ENCODE peak calls at places on chromosomes 16 and 17, in four cellular contexts. E is coronary artery, H is left ventricle myocardium inferior, L is AG09309. Q is an unnamed sample.

GRCh38 chr16:67104061-67104460 is 5.7 kb upstream of the PHAF1 start:
- DNase-seq in E (no peak), H (no peak), L (no peak), Q (no peak)

GRCh38 chr16:57538235-57538711 is 1.9 kb upstream of the CCDC102A start:
- DNase-seq in E (peak; percentile 64), H (no peak), L (no peak), Q (peak; percentile 16)

GRCh38 chr17:77090476-77090875 is 50.3 kb upstream of the SEC14L1 start:
- DNase-seq in E (no peak), H (no peak), L (no peak), Q (no peak)

GRCh38 chr16:86740817-86741799 is 162.8 kb downstream of the FOXL1 start:
- DNase-seq in E (peak; percentile 91), H (peak; percentile 72), L (no peak), Q (no peak)

GRCh38 chr17:79795795-79796569 is 895 bp downstream of the CBX8 start:
- DNase-seq in E (no peak), H (no peak), L (no peak), Q (peak; percentile 68)

GRCh38 chr16:48365601-48366164 is 19.5 kb downstream of the SIAH1 start:
- DNase-seq in E (peak; percentile 94), H (peak; percentile 92), L (peak; percentile 46), Q (peak; percentile 83)

GRCh38 chr17:66283971-66284370 is 18.4 kb upstream of the PRKCA start:
- DNase-seq in E (no peak), H (no peak), L (no peak), Q (no peak)

GRCh38 chr16:63372283-63372682 is 1336.0 kb upstream of the CDH8 start:
- DNase-seq in E (no peak), H (no peak), L (no peak), Q (no peak)

GRCh38 chr16:252366-253337 is 18.0 kb downstream of the FAM234A start:
- DNase-seq in E (no peak), H (no peak), L (no peak), Q (peak; percentile 78)

GRCh38 chr17:34566201-34566600 is 13.2 kb upstream of the TMEM132E start:
- DNase-seq in E (no peak), H (no peak), L (no peak), Q (no peak)

GRCh38 chr17:30372755-30373154 is 6.0 kb upstream of the CPD start:
- DNase-seq in E (no peak), H (no peak), L (no peak), Q (no peak)

GRCh38 chr17:45234641-45235040 is 13.0 kb downstream of the FMNL1 start:
- DNase-seq in E (no peak), H (no peak), L (no peak), Q (no peak)

GRCh38 chr16:86375370-86375769 is 135.0 kb upstream of the FOXF1 start:
- DNase-seq in E (no peak), H (no peak), L (no peak), Q (no peak)

GRCh38 chr17:64245218-64246145 is 17.6 kb downstream of the TEX2 start:
- DNase-seq in E (no peak), H (no peak), L (no peak), Q (no peak)

GRCh38 chr17:20063665-20064648 is 54.8 kb downstream of the SPECC1 start:
- DNase-seq in E (peak; percentile 92), H (peak; percentile 81), L (peak; percentile 83), Q (peak; percentile 20)

GRCh38 chr17:77345260-77345910 is 204.6 kb downstream of the SEC14L1 start:
- DNase-seq in E (peak; percentile 67), H (no peak), L (no peak), Q (no peak)

GRCh38 chr17:33112763-33113162 is 121.1 kb downstream of the SPACA3 start:
- DNase-seq in E (no peak), H (no peak), L (no peak), Q (no peak)

GRCh38 chr17:61533797-61534196 is 57.2 kb downstream of the NACA2 start:
- DNase-seq in E (no peak), H (no peak), L (no peak), Q (no peak)

GRCh38 chr16:67855789-67856188 is 8.3 kb upstream of the CENPT start:
- DNase-seq in E (no peak), H (no peak), L (no peak), Q (no peak)

DNA sequence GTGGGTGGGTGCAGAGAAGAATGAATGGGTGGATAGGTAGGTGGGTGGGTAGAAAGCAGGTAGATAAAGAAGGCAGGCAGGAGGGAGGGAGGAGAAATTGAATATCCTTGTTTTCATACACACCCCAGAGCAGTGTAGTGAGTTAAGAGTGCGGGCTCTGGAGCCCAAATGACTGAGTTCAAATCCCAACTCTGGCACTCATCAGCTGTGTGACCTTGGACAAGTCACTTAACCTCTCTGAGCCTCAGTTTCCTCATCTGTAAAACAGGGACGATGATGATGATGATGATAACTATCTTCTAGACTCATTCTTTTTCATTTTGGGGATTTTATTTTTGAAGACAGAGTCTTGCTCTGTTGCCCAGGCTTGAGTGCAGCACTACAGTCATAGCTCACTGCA is 2.0 kb upstream of the IL21R start:
- DNase-seq in E (no peak), H (no peak), L (no peak), Q (no peak)
- TF ChIP-seq CTCF in E (no peak), H (no peak), L (no peak), Q (no peak)

DNA sequence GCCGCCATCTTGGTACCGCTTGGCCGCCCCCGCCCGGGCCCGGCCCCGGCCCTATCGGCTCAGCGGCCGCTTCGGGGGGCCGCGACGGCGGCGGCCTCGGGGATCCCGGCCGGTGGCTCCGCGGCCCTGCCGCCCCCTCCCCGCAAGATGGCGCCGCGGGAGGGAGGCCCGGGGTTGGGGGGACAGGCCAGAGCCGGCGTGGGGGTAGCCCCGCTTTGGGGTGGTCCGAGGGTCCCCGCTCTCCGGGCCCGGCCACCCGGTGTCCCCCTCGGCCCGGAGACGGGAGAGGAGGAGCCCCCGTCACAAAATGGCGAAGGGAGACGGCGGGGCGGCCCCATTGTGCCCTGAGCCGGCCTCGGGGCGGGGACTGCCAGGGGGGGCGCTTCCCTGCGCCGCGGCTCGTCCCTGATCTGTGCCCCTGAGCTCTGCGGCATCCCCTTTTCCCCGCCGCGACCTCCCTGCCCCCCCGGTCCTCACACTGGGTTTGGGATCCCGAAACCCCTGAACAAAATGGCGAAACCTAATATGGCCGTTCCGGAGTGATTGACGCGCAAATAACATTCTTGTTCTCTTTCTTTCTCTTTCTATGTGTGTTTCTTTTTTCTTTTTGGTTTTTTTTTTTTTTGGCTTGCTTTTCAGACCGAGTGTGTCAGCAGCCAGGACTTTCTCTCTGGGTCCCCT is 978 bp downstream of the HAPSTR1 start:
- DNase-seq in E (peak; percentile 80), H (peak; percentile 63), L (no peak), Q (peak; percentile 56)
- TF ChIP-seq CTCF in E (no peak), H (peak; percentile 23), L (peak; percentile 6), Q (no peak)

DNA sequence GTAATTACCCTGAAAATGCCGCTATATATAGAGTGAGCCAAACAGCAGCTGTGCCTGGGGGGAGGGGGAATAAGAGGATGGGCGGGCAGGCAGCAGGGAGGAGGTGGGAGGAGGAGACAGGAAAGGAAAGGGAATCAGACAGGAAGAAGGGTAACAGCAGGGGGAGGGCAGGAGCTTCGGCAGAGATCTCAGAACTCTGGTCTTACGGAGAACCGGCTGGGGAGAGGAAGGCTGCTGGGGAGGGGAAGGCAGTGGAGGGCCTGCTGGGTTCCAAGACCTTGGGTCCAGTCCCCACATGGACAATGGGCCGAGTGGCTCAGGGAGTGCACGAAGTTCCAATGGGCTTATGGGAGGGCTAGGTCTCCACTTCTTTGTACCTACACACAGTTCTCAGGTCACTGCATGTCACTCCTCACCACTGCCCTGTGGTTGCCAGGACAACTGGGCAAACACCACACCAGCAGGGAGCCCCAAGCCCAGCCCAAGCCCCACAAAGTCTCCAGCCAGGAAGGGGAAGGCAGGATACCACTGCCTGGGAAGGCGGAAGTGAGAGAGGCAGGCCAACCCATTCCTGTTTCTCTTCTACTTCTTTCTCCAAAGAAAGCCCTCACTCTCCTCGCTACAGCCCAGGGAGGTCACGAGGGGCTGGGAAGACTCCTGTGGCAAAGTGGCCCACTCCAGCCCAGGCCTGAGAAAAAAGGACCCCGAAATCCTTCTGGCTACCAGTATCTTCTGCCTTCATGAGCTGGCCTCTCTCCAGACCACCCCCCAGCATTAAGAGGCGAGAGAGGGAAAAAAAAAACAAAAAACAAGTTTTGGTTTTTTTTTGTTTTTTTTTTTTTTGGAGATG is 25.3 kb downstream of the G6PC3 start:
- DNase-seq in E (no peak), H (peak; percentile 71), L (peak; percentile 70), Q (no peak)
- TF ChIP-seq CTCF in E (no peak), H (peak; percentile 29), L (peak; percentile 32), Q (no peak)

GRCh38 chr17:16380640-16381495 is at the start of gene UBB:
- DNase-seq in E (peak; percentile 97), H (peak; percentile 97), L (peak; percentile 96), Q (peak; percentile 92)
- TF ChIP-seq CTCF in E (no peak), H (no peak), L (no peak), Q (no peak)

DNA sequence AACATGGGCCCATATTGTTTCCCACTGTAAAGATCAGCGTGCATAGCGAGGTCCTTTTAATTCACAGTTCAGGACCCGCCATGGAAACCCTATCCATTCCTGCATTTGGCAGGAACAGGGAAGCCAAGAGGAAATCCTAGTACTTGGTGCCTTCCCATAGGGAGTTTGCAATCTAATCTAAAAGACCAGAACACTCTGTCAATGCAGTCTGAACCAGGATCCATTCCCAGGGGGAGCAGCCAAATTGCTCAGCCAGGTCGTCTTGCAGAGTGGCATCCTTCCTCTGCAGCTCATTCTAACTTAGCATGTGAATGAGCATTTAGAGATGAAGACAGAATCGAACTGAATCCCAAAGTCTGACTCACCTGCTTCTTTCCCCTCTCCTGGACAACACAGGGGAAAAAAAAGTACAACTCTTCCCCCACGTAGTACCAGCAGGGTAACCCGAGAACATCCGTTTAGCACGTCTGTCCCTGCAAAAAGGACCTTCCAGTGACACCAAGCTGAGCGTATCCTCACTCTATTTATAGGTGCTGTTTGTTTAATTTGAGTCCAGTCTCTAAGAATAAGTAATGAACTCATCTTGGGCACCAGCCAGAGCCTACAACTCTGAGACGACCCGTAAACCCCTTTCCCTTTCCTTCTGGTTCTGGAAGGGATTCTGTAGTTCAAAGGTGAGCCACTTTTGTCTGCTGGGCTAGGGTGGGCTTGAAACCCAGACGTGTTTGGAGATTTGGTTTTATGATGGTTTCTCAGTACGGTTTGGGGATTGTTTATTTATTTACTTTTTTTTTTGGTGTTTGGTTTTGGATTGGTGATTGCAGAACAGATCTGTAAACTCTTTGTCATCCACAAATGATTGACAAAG is 74.5 kb downstream of the ERCC4 start:
- DNase-seq in E (peak; percentile 52), H (no peak), L (no peak), Q (no peak)
- TF ChIP-seq CTCF in E (no peak), H (no peak), L (no peak), Q (no peak)

GRCh38 chr17:9287301-9287700 is 266.0 kb downstream of the NTN1 start:
- DNase-seq in E (no peak), H (no peak), L (no peak), Q (no peak)

GRCh38 chr17:9290226-9290613 is 268.9 kb downstream of the NTN1 start:
- DNase-seq in E (no peak), H (no peak), L (no peak), Q (no peak)

GRCh38 chr17:9294661-9295210 is 273.4 kb downstream of the NTN1 start:
- DNase-seq in E (no peak), H (no peak), L (no peak), Q (no peak)

GRCh38 chr17:9291912-9292562 is 270.7 kb downstream of the NTN1 start:
- DNase-seq in E (no peak), H (peak; percentile 36), L (no peak), Q (peak; percentile 60)

DNA sequence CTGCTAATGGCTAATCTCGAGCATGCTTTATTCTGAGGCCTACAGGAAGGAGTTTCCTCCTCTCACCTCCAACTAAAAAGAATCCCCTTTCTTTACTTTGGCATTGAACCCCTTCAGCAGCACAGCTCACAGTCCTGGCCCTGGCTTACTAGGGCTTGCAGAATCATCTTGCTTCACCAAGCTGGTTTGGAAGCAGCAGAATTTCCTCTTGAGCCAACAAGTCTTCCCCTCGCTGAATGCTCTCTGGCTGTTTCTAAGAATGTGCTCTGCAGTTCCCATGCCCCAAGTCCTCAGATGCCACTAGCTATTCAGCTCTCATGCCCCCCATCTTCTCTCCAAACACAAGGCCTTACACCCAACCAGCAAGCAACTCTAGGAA is 271.2 kb downstream of the NTN1 start:
- DNase-seq in E (no peak), H (no peak), L (no peak), Q (no peak)
- TF ChIP-seq CTCF in E (no peak), H (peak; percentile 20), L (no peak), Q (no peak)